ENCODE peak calls at places on chromosome 7, in nine cellular contexts. H is fibroblast of lung, T is GM23248, M is H1, D is GM12878, X is MM.1S, Z is mammary epithelial cell, G is neural progenitor cell, Q is PC-9. S is an unnamed sample.
A peak's percentile ranks its signal among the peaks of the same experiment; 100 is the strongest.

GRCh38 chr7:118671149-118671548 is 446.6 kb downstream of the ANKRD7 start:
- DNase-seq in H (no peak), T (no peak), M (no peak), D (no peak), X (no peak), Z (no peak), G (no peak), Q (no peak), S (no peak)

GRCh38 chr7:51162724-51163329 is 153.8 kb downstream of the COBL start:
- DNase-seq in H (peak; percentile 81), T (peak; percentile 83), M (peak; percentile 89), D (peak; percentile 32), X (peak; percentile 77), Z (peak; percentile 72), G (peak; percentile 88), Q (peak; percentile 80), S (peak; percentile 67)

GRCh38 chr7:14303536-14303935 is 314.1 kb upstream of the ETV1 start:
- DNase-seq in H (no peak), T (no peak), M (no peak), D (no peak), X (no peak), Z (no peak), G (no peak), Q (no peak), S (no peak)

GRCh38 chr7:99560834-99561734 is 2.6 kb downstream of the ZNF655 start:
- DNase-seq in H (no peak), T (no peak), M (no peak), D (no peak), X (no peak), Z (peak; percentile 75), G (no peak), Q (no peak), S (no peak)

GRCh38 chr7:44177570-44178131 is 11.6 kb downstream of the GCK start:
- DNase-seq in H (peak; percentile 46), T (peak; percentile 83), M (no peak), D (no peak), X (no peak), Z (no peak), G (peak; percentile 26), Q (peak; percentile 79), S (no peak)

GRCh38 chr7:159263430-159263829 is 118.8 kb upstream of the VIPR2 start:
- DNase-seq in H (no peak), T (no peak), M (no peak), D (no peak), X (no peak), Z (no peak), G (no peak), Q (no peak), S (no peak)

GRCh38 chr7:92837214-92837749 is 909 bp upstream of the CDK6 start:
- DNase-seq in H (peak; percentile 56), T (peak; percentile 51), M (no peak), D (no peak), X (no peak), Z (peak; percentile 31), G (peak; percentile 19), Q (no peak), S (no peak)

GRCh38 chr7:142569851-142570250 is 179.4 kb upstream of the PRSS1 start:
- DNase-seq in H (no peak), T (no peak), M (no peak), D (no peak), X (no peak), Z (no peak), G (no peak), Q (no peak), S (no peak)

GRCh38 chr7:31068006-31068675 is 16.0 kb downstream of the ADCYAP1R1 start:
- DNase-seq in H (no peak), T (no peak), M (no peak), D (no peak), X (no peak), Z (no peak), G (no peak), Q (no peak), S (no peak)

GRCh38 chr7:117489911-117490310 is 10.1 kb downstream of the CFTR start:
- DNase-seq in H (no peak), T (no peak), M (no peak), D (no peak), X (no peak), Z (no peak), G (no peak), Q (no peak), S (no peak)

GRCh38 chr7:80145780-80146422 is 11.3 kb downstream of the GNAI1 start:
- DNase-seq in H (peak; percentile 87), T (peak; percentile 79), M (no peak), D (no peak), X (no peak), Z (peak; percentile 38), G (no peak), Q (peak; percentile 78), S (no peak)

GRCh38 chr7:125773113-125773800 is 843.6 kb upstream of the POT1 start:
- DNase-seq in H (no peak), T (no peak), M (peak; percentile 48), D (no peak), X (no peak), Z (no peak), G (peak; percentile 13), Q (no peak), S (no peak)

GRCh38 chr7:27239780-27240731 is 2.5 kb upstream of the EVX1 start:
- DNase-seq in H (no peak), T (no peak), M (peak; percentile 57), D (no peak), X (no peak), Z (no peak), G (peak; percentile 35), Q (no peak), S (no peak)

GRCh38 chr7:27235387-27236052 is 7.1 kb upstream of the EVX1 start:
- DNase-seq in H (no peak), T (peak; percentile 59), M (peak; percentile 86), D (no peak), X (no peak), Z (peak; percentile 37), G (peak; percentile 91), Q (peak; percentile 44), S (no peak)

GRCh38 chr7:27238979-27239779 is 3.4 kb upstream of the EVX1 start:
- DNase-seq in H (no peak), T (no peak), M (peak; percentile 62), D (no peak), X (no peak), Z (no peak), G (peak; percentile 63), Q (no peak), S (no peak)

GRCh38 chr7:27237735-27238334 is 4.8 kb upstream of the EVX1 start:
- DNase-seq in H (no peak), T (peak; percentile 87), M (no peak), D (no peak), X (no peak), Z (peak; percentile 64), G (no peak), Q (no peak), S (no peak)

DNA sequence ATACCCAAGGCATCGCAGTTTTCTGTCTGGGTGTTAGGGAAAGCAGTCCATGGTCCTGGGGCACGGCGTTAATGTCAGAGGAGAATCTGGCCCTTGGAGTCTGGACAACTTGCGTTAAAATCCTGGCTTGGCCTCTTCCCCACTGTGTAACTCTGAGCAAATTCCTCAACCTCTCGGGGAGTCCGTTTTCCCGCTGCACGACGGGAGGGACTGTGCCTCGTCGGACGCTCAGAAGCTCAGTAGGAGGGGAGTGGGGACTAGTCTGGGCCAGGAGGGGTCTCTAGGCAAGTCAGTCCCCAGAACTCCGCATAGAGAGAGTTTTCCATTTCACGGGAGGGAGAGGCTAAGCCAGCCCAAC is 6.6 kb upstream of the EVX1 start:
- DNase-seq in H (no peak), T (no peak), M (no peak), D (no peak), X (no peak), Z (no peak), G (peak; percentile 41), Q (no peak), S (no peak)
- TF ChIP-seq EZH2 in H (no peak), T (no peak), M (peak; percentile 94), D (no peak), X (no peak), Z (peak; percentile 37), G (peak; percentile 78), Q (no peak), S (no peak)

GRCh38 chr7:83036130-83036529 is 126.6 kb downstream of the PCLO start:
- DNase-seq in H (no peak), T (no peak), M (no peak), D (no peak), X (no peak), Z (no peak), G (no peak), Q (no peak), S (no peak)
- TF ChIP-seq EZH2 in H (no peak), T (no peak), M (no peak), D (no peak), X (no peak), Z (no peak), G (no peak), Q (no peak), S (no peak)

GRCh38 chr7:129188892-129189660 is 643 bp downstream of the SMO start:
- DNase-seq in H (peak; percentile 24), T (peak; percentile 68), M (peak; percentile 72), D (no peak), X (no peak), Z (peak; percentile 10), G (peak; percentile 60), Q (no peak), S (no peak)
- TF ChIP-seq EZH2 in H (peak; percentile 63), T (no peak), M (no peak), D (no peak), X (no peak), Z (no peak), G (no peak), Q (no peak), S (no peak)

GRCh38 chr7:24715171-24715570 is 42.1 kb downstream of the GSDME start:
- DNase-seq in H (no peak), T (no peak), M (no peak), D (no peak), X (no peak), Z (no peak), G (peak; percentile 0), Q (no peak), S (no peak)
- TF ChIP-seq EZH2 in H (no peak), T (no peak), M (no peak), D (no peak), X (no peak), Z (no peak), G (no peak), Q (no peak), S (no peak)

DNA sequence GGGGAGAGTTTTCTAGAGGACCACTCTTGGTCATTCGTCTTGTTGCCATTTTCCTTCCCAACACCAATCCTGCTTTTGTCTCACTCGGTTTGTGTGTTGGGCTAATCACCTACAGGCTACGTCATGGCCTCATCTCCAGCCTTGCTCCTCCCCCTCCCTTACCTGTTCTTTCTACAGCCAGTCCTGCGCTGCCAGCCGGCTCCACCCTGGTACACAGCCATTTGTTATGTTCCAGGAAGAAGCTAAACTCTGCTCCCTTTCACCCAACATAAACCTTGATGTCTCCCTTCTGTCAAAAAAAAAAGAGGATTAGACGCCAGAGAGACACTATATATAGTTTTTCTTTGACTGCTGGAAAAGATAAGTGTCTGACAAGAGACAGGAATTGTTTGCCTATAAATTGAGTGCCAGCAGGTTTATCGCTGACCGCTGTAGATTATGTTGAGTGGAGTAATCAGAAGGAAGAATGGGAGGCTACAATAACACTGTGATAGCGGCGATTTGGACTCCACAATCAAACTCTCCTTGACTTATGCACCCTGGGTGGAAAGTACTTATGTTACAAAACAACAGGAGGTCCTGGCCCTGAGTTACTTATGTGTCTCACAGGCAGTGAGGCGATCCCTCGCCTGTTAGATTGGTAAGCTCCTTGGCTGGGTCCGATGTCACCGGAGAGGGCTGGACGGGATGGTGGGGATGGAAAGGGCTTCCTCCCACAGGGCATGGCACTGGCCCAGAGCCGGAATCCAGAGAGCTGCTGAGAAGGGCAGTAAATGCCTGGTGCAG is 171.3 kb upstream of the BMPER start:
- DNase-seq in H (no peak), T (no peak), M (no peak), D (no peak), X (no peak), Z (no peak), G (no peak), Q (no peak), S (no peak)
- TF ChIP-seq EZH2 in H (no peak), T (no peak), M (no peak), D (no peak), X (no peak), Z (no peak), G (no peak), Q (no peak), S (no peak)

S was measured in SK-N-MC.